ENCODE peak calls at places on chromosome 16, in five cellular contexts. One of them, this sample, is unnamed.
A peak's percentile ranks its signal among the peaks of the same experiment; 100 is the strongest.

GRCh38 chr16:70746040-70746707 is 54.8 kb downstream of the VAC14 start:
- DNase-seq in CD4-positive, alpha-beta T cell: no peak
- DNase-seq in HFF-Myc: peak; percentile 55
- DNase-seq in thoracic aorta: peak; percentile 88
- DNase-seq in nephron progenitor cell: no peak
- DNase-seq in this sample: peak; percentile 83

GRCh38 chr16:30786115-30786935 is 680 bp downstream of the ZNF629 start:
- DNase-seq in nephron progenitor cell: peak; percentile 68
- DNase-seq in CD4-positive, alpha-beta T cell: no peak
- DNase-seq in thoracic aorta: no peak
- DNase-seq in HFF-Myc: no peak
- DNase-seq in this sample: no peak

GRCh38 chr16:49014300-49015188 is 267.1 kb downstream of the CBLN1 start:
- DNase-seq in CD4-positive, alpha-beta T cell: no peak
- DNase-seq in thoracic aorta: no peak
- DNase-seq in HFF-Myc: no peak
- DNase-seq in nephron progenitor cell: no peak
- DNase-seq in this sample: no peak

GRCh38 chr16:3175157-3176153 is 12.5 kb upstream of the OR1F1 start:
- DNase-seq in thoracic aorta: no peak
- DNase-seq in HFF-Myc: no peak
- DNase-seq in nephron progenitor cell: peak; percentile 41
- DNase-seq in CD4-positive, alpha-beta T cell: no peak
- DNase-seq in this sample: no peak

GRCh38 chr16:83602797-83603735 is 204.7 kb upstream of the HSBP1 start:
- DNase-seq in nephron progenitor cell: no peak
- DNase-seq in CD4-positive, alpha-beta T cell: no peak
- DNase-seq in HFF-Myc: no peak
- DNase-seq in thoracic aorta: no peak
- DNase-seq in this sample: no peak

GRCh38 chr16:31535737-31536136 is 8.0 kb downstream of the AHSP start:
- DNase-seq in HFF-Myc: no peak
- DNase-seq in nephron progenitor cell: no peak
- DNase-seq in thoracic aorta: no peak
- DNase-seq in CD4-positive, alpha-beta T cell: no peak
- DNase-seq in this sample: no peak

GRCh38 chr16:30844346-30844670 is 49.6 kb downstream of the BCL7C start:
- DNase-seq in nephron progenitor cell: no peak
- DNase-seq in thoracic aorta: no peak
- DNase-seq in HFF-Myc: no peak
- DNase-seq in CD4-positive, alpha-beta T cell: no peak
- DNase-seq in this sample: no peak

GRCh38 chr16:28538733-28539596 is at the start of gene NUPR1:
- DNase-seq in HFF-Myc: peak; percentile 85
- DNase-seq in thoracic aorta: peak; percentile 86
- DNase-seq in nephron progenitor cell: no peak
- DNase-seq in CD4-positive, alpha-beta T cell: no peak
- DNase-seq in this sample: peak; percentile 87

GRCh38 chr16:70161350-70161749 is 12.2 kb upstream of the CLEC18C start:
- DNase-seq in HFF-Myc: no peak
- DNase-seq in CD4-positive, alpha-beta T cell: no peak
- DNase-seq in thoracic aorta: no peak
- DNase-seq in nephron progenitor cell: no peak
- DNase-seq in this sample: peak; percentile 43

GRCh38 chr16:49127103-49127502 is 154.5 kb downstream of the CBLN1 start:
- DNase-seq in nephron progenitor cell: peak; percentile 65
- DNase-seq in thoracic aorta: no peak
- DNase-seq in HFF-Myc: no peak
- DNase-seq in CD4-positive, alpha-beta T cell: no peak
- DNase-seq in this sample: no peak

GRCh38 chr16:52584354-52584840 is 37.5 kb upstream of the TOX3 start:
- DNase-seq in HFF-Myc: no peak
- DNase-seq in CD4-positive, alpha-beta T cell: no peak
- DNase-seq in thoracic aorta: no peak
- DNase-seq in nephron progenitor cell: no peak
- DNase-seq in this sample: no peak

GRCh38 chr16:26787924-26788323 is 278.8 kb upstream of the C16orf82 start:
- DNase-seq in nephron progenitor cell: no peak
- DNase-seq in HFF-Myc: no peak
- DNase-seq in CD4-positive, alpha-beta T cell: no peak
- DNase-seq in thoracic aorta: no peak
- DNase-seq in this sample: no peak

GRCh38 chr16:59880626-59881025 is 1146.5 kb upstream of the GOT2 start:
- DNase-seq in HFF-Myc: no peak
- DNase-seq in CD4-positive, alpha-beta T cell: no peak
- DNase-seq in thoracic aorta: no peak
- DNase-seq in nephron progenitor cell: no peak
- DNase-seq in this sample: no peak

GRCh38 chr16:10744370-10745030 is 858 bp downstream of the NUBP1 start:
- DNase-seq in nephron progenitor cell: no peak
- DNase-seq in HFF-Myc: no peak
- DNase-seq in thoracic aorta: no peak
- DNase-seq in CD4-positive, alpha-beta T cell: no peak
- DNase-seq in this sample: peak; percentile 51

GRCh38 chr16:87581867-87582220 is 20.5 kb upstream of the JPH3 start:
- DNase-seq in CD4-positive, alpha-beta T cell: no peak
- DNase-seq in nephron progenitor cell: no peak
- DNase-seq in thoracic aorta: peak; percentile 77
- DNase-seq in HFF-Myc: peak; percentile 85
- DNase-seq in this sample: peak; percentile 33

GRCh38 chr16:47920709-47921108 is 235.1 kb downstream of the ABCC12 start:
- DNase-seq in CD4-positive, alpha-beta T cell: no peak
- DNase-seq in HFF-Myc: no peak
- DNase-seq in thoracic aorta: no peak
- DNase-seq in nephron progenitor cell: no peak
- DNase-seq in this sample: no peak

GRCh38 chr16:12339686-12340085 is 363.2 kb downstream of the SNX29 start:
- DNase-seq in thoracic aorta: no peak
- DNase-seq in HFF-Myc: no peak
- DNase-seq in CD4-positive, alpha-beta T cell: no peak
- DNase-seq in nephron progenitor cell: no peak
- DNase-seq in this sample: no peak

GRCh38 chr16:12011565-12011964 is 35.0 kb downstream of the SNX29 start:
- DNase-seq in CD4-positive, alpha-beta T cell: no peak
- DNase-seq in thoracic aorta: no peak
- DNase-seq in HFF-Myc: no peak
- DNase-seq in nephron progenitor cell: no peak
- DNase-seq in this sample: no peak

GRCh38 chr16:50318796-50319578 is 49.8 kb downstream of the BRD7 start:
- DNase-seq in thoracic aorta: no peak
- DNase-seq in HFF-Myc: no peak
- DNase-seq in CD4-positive, alpha-beta T cell: no peak
- DNase-seq in nephron progenitor cell: no peak
- DNase-seq in this sample: no peak

GRCh38 chr16:58421529-58421928 is 29.3 kb downstream of the GINS3 start:
- DNase-seq in HFF-Myc: no peak
- DNase-seq in nephron progenitor cell: no peak
- DNase-seq in CD4-positive, alpha-beta T cell: no peak
- DNase-seq in thoracic aorta: no peak
- DNase-seq in this sample: no peak

GRCh38 chr16:70151391-70151790 is 22.2 kb upstream of the CLEC18C start:
- DNase-seq in nephron progenitor cell: no peak
- DNase-seq in HFF-Myc: no peak
- DNase-seq in CD4-positive, alpha-beta T cell: no peak
- DNase-seq in thoracic aorta: no peak
- DNase-seq in this sample: no peak

GRCh38 chr16:11711662-11712061 is 31.0 kb downstream of the TXNDC11 start:
- DNase-seq in nephron progenitor cell: no peak
- DNase-seq in HFF-Myc: no peak
- DNase-seq in CD4-positive, alpha-beta T cell: no peak
- DNase-seq in thoracic aorta: no peak
- DNase-seq in this sample: no peak

GRCh38 chr16:23836404-23837291 is 865 bp downstream of the PRKCB start:
- DNase-seq in CD4-positive, alpha-beta T cell: peak; percentile 27
- DNase-seq in thoracic aorta: no peak
- DNase-seq in nephron progenitor cell: peak; percentile 33
- DNase-seq in HFF-Myc: no peak
- DNase-seq in this sample: peak; percentile 56

GRCh38 chr16:66605177-66605999 is 884 bp downstream of the CMTM3 start:
- DNase-seq in HFF-Myc: no peak
- DNase-seq in nephron progenitor cell: peak; percentile 68
- DNase-seq in CD4-positive, alpha-beta T cell: peak; percentile 19
- DNase-seq in thoracic aorta: no peak
- DNase-seq in this sample: peak; percentile 92

GRCh38 chr16:70253291-70254094 is 1.8 kb upstream of the EXOSC6 start:
- DNase-seq in nephron progenitor cell: peak; percentile 67
- DNase-seq in HFF-Myc: peak; percentile 22
- DNase-seq in thoracic aorta: no peak
- DNase-seq in CD4-positive, alpha-beta T cell: no peak
- DNase-seq in this sample: no peak

GRCh38 chr16:58501242-58502131 is 1.5 kb downstream of the NDRG4 start:
- DNase-seq in HFF-Myc: no peak
- DNase-seq in thoracic aorta: no peak
- DNase-seq in nephron progenitor cell: peak; percentile 84
- DNase-seq in CD4-positive, alpha-beta T cell: no peak
- DNase-seq in this sample: no peak

GRCh38 chr16:87608400-87608985 is 6.2 kb downstream of the JPH3 start:
- DNase-seq in nephron progenitor cell: peak; percentile 97
- DNase-seq in thoracic aorta: no peak
- DNase-seq in HFF-Myc: peak; percentile 24
- DNase-seq in CD4-positive, alpha-beta T cell: peak; percentile 20
- DNase-seq in this sample: peak; percentile 58

DNA sequence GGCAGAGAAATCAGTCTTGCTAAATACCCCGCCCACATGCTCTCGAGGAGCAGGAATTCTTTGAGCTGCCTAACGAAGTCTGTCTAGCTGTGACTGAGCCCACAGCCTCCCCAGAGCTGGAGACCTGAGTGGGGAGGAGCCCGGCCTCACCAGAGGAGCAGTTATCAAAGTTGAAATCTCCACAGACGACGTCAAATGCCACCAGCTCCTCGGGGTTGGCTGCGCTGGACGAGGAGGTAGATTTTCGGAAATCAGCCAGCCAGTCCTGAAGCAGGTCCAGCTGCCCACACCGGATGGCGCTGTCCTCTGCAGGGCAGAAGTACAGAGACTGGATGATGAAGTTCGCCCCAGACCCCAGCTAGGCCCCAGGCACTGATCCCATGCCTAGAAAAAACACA is 53.8 kb downstream of the PRMT7 start:
- DNase-seq in CD4-positive, alpha-beta T cell: no peak
- DNase-seq in nephron progenitor cell: no peak
- DNase-seq in HFF-Myc: no peak
- DNase-seq in thoracic aorta: no peak
- DNase-seq in this sample: no peak
- TF ChIP-seq CTCF in CD4-positive, alpha-beta T cell: no peak
- TF ChIP-seq CTCF in nephron progenitor cell: no peak
- TF ChIP-seq CTCF in HFF-Myc: peak; percentile 23
- TF ChIP-seq CTCF in thoracic aorta: no peak
- TF ChIP-seq CTCF in this sample: no peak

GRCh38 chr16:88839745-88840588 is 16.8 kb downstream of the GALNS start:
- DNase-seq in HFF-Myc: no peak
- DNase-seq in nephron progenitor cell: no peak
- DNase-seq in CD4-positive, alpha-beta T cell: no peak
- DNase-seq in thoracic aorta: no peak
- DNase-seq in this sample: no peak

GRCh38 chr16:88837806-88838205 is 18.9 kb downstream of the GALNS start:
- DNase-seq in HFF-Myc: no peak
- DNase-seq in CD4-positive, alpha-beta T cell: no peak
- DNase-seq in thoracic aorta: no peak
- DNase-seq in nephron progenitor cell: no peak
- DNase-seq in this sample: no peak

GRCh38 chr16:88838566-88838965 is 18.2 kb downstream of the GALNS start:
- DNase-seq in nephron progenitor cell: no peak
- DNase-seq in thoracic aorta: no peak
- DNase-seq in CD4-positive, alpha-beta T cell: no peak
- DNase-seq in HFF-Myc: no peak
- DNase-seq in this sample: no peak

GRCh38 chr16:88840589-88841215 is 16.0 kb downstream of the GALNS start:
- DNase-seq in nephron progenitor cell: no peak
- DNase-seq in HFF-Myc: no peak
- DNase-seq in CD4-positive, alpha-beta T cell: no peak
- DNase-seq in thoracic aorta: no peak
- DNase-seq in this sample: no peak

GRCh38 chr16:88839026-88839529 is 17.7 kb downstream of the GALNS start:
- DNase-seq in thoracic aorta: no peak
- DNase-seq in nephron progenitor cell: no peak
- DNase-seq in CD4-positive, alpha-beta T cell: no peak
- DNase-seq in HFF-Myc: no peak
- DNase-seq in this sample: no peak
- TF ChIP-seq CTCF in thoracic aorta: no peak
- TF ChIP-seq CTCF in nephron progenitor cell: no peak
- TF ChIP-seq CTCF in CD4-positive, alpha-beta T cell: no peak
- TF ChIP-seq CTCF in HFF-Myc: no peak
- TF ChIP-seq CTCF in this sample: no peak

GRCh38 chr16:76942089-76942488 is 248.9 kb upstream of the MON1B start:
- DNase-seq in CD4-positive, alpha-beta T cell: no peak
- DNase-seq in HFF-Myc: no peak
- DNase-seq in thoracic aorta: no peak
- DNase-seq in nephron progenitor cell: no peak
- DNase-seq in this sample: no peak

GRCh38 chr16:76941091-76941490 is 249.9 kb upstream of the MON1B start:
- DNase-seq in CD4-positive, alpha-beta T cell: no peak
- DNase-seq in nephron progenitor cell: no peak
- DNase-seq in thoracic aorta: no peak
- DNase-seq in HFF-Myc: no peak
- DNase-seq in this sample: no peak

GRCh38 chr16:76946879-76947278 is 244.1 kb upstream of the MON1B start:
- DNase-seq in nephron progenitor cell: no peak
- DNase-seq in HFF-Myc: peak; percentile 86
- DNase-seq in CD4-positive, alpha-beta T cell: no peak
- DNase-seq in thoracic aorta: no peak
- DNase-seq in this sample: no peak

GRCh38 chr16:76940251-76940650 is 250.7 kb upstream of the MON1B start:
- DNase-seq in nephron progenitor cell: no peak
- DNase-seq in HFF-Myc: no peak
- DNase-seq in CD4-positive, alpha-beta T cell: no peak
- DNase-seq in thoracic aorta: no peak
- DNase-seq in this sample: no peak

GRCh38 chr16:76943936-76944335 is 247.1 kb upstream of the MON1B start:
- DNase-seq in HFF-Myc: no peak
- DNase-seq in nephron progenitor cell: no peak
- DNase-seq in thoracic aorta: no peak
- DNase-seq in CD4-positive, alpha-beta T cell: no peak
- DNase-seq in this sample: no peak
- TF ChIP-seq CTCF in HFF-Myc: no peak
- TF ChIP-seq CTCF in nephron progenitor cell: no peak
- TF ChIP-seq CTCF in thoracic aorta: no peak
- TF ChIP-seq CTCF in CD4-positive, alpha-beta T cell: no peak
- TF ChIP-seq CTCF in this sample: no peak

DNA sequence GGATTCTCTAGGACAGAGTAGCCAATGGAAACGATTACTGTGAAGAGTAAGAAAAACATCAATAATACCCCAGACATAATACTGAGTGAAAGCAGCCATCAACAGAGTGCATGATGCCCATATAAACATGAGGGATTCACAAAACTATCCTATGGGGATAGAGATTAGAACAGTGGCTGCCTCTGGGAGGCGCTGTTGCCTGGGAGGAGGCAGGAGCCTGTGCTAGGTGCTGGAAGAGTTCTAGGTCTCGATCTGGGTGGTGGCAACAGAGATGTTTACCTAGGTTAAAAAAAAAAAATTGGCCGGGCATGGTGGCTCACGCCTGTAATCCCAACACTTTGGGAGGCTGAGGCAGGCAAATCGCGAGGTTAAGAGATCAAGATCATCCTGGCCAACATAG is 7.9 kb downstream of the FA2H start:
- DNase-seq in nephron progenitor cell: no peak
- DNase-seq in CD4-positive, alpha-beta T cell: no peak
- DNase-seq in HFF-Myc: no peak
- DNase-seq in thoracic aorta: no peak
- DNase-seq in this sample: no peak
- TF ChIP-seq CTCF in nephron progenitor cell: no peak
- TF ChIP-seq CTCF in CD4-positive, alpha-beta T cell: no peak
- TF ChIP-seq CTCF in HFF-Myc: peak; percentile 35
- TF ChIP-seq CTCF in thoracic aorta: no peak
- TF ChIP-seq CTCF in this sample: no peak